ENCODE peak calls at places on chromosomes 12 and 14, in ten cellular contexts. B is heart right ventricle; H is left lung; I is type B pancreatic cell; T is GM20000; M is fibroblast of mammary gland; P is colonic mucosa; F is left ventricle myocardium inferior; J is CD4-positive, alpha-beta T cell; V is HFF-Myc. X is an unnamed sample.

GRCh38 chr14:59360923-59361794 is 104.0 kb downstream of the GPR135 start:
- DNase-seq in B (peak; percentile 81), T (no peak), P (peak; percentile 78), I (no peak), V (no peak), F (peak; percentile 80), J (no peak), H (peak; percentile 79), M (peak; percentile 92), X (no peak)

GRCh38 chr12:58176296-58176869 is 235.0 kb downstream of the ATP23 start:
- DNase-seq in I (no peak), J (no peak), P (peak; percentile 45), F (no peak), T (no peak), V (peak; percentile 14), M (peak; percentile 40), H (no peak), B (no peak), X (no peak)

GRCh38 chr14:94771191-94771905 is 1.4 kb upstream of the GSC start:
- DNase-seq in T (no peak), M (no peak), B (no peak), F (no peak), I (no peak), H (no peak), V (no peak), J (no peak), P (no peak), X (no peak)

GRCh38 chr14:45253754-45254300 is 825 bp upstream of the MIS18BP1 start:
- DNase-seq in J (no peak), M (peak; percentile 48), I (no peak), V (no peak), T (peak; percentile 12), H (no peak), F (peak; percentile 32), B (peak; percentile 17), P (peak; percentile 25), X (no peak)

GRCh38 chr12:132653567-132654290 is 33.4 kb downstream of the POLE start:
- DNase-seq in P (no peak), J (no peak), T (no peak), I (no peak), M (peak; percentile 5), B (no peak), H (no peak), V (no peak), F (no peak), X (no peak)

GRCh38 chr12:68305278-68305677 is 26.9 kb downstream of the MDM1 start:
- DNase-seq in I (no peak), M (no peak), T (no peak), B (no peak), F (no peak), H (no peak), P (no peak), J (no peak), V (no peak), X (no peak)

GRCh38 chr12:132222096-132222807 is 78.0 kb downstream of the NOC4L start:
- DNase-seq in I (no peak), J (peak; percentile 42), T (no peak), P (no peak), F (no peak), V (no peak), M (no peak), B (no peak), H (peak; percentile 57), X (no peak)

GRCh38 chr14:22819191-22819988 is 4.2 kb upstream of the SLC7A7 start:
- DNase-seq in H (no peak), M (peak; percentile 63), V (no peak), P (peak; percentile 49), I (no peak), F (peak; percentile 55), T (peak; percentile 34), J (no peak), B (peak; percentile 42), X (peak; percentile 41)

GRCh38 chr12:28306535-28306934 is 116.3 kb downstream of the CCDC91 start:
- DNase-seq in I (no peak), H (no peak), B (no peak), M (no peak), J (no peak), T (no peak), F (no peak), V (no peak), P (no peak), X (no peak)

GRCh38 chr14:25113394-25113793 is 63.4 kb upstream of the STXBP6 start:
- DNase-seq in F (no peak), V (no peak), B (no peak), H (no peak), P (no peak), J (no peak), T (no peak), I (no peak), M (no peak), X (no peak)

GRCh38 chr12:17278946-17279345 is 673.0 kb upstream of the LMO3 start:
- DNase-seq in T (no peak), V (no peak), J (no peak), F (no peak), P (no peak), H (no peak), M (no peak), B (no peak), I (no peak), X (no peak)
- TF ChIP-seq CTCF in T (no peak), V (no peak), J (no peak), F (peak; percentile 12), P (no peak), H (peak; percentile 20), M (no peak), B (no peak), I (peak; percentile 73), X (no peak)

GRCh38 chr14:106094654-106095189 is 568.3 kb downstream of the TMEM121 start:
- DNase-seq in J (no peak), M (no peak), P (no peak), F (no peak), H (no peak), B (no peak), T (peak; percentile 8), I (no peak), V (no peak), X (peak; percentile 6)
- TF ChIP-seq CTCF in J (peak; percentile 35), M (no peak), P (peak; percentile 18), F (no peak), H (no peak), B (no peak), T (peak; percentile 71), I (peak; percentile 21), V (peak; percentile 46), X (peak; percentile 81)

GRCh38 chr12:3304436-3305135 is 186.4 kb upstream of the PRMT8 start:
- DNase-seq in I (no peak), B (no peak), H (no peak), P (no peak), V (peak; percentile 59), T (no peak), M (peak; percentile 89), F (no peak), J (no peak), X (no peak)

GRCh38 chr12:3302406-3303041 is 188.5 kb upstream of the PRMT8 start:
- DNase-seq in I (no peak), T (no peak), F (no peak), J (no peak), H (no peak), B (no peak), V (no peak), M (no peak), P (no peak), X (no peak)

GRCh38 chr12:3305904-3306619 is 184.9 kb upstream of the PRMT8 start:
- DNase-seq in H (no peak), B (no peak), F (no peak), M (no peak), J (no peak), T (no peak), I (no peak), V (no peak), P (no peak), X (no peak)

GRCh38 chr12:3305464-3305863 is 185.5 kb upstream of the PRMT8 start:
- DNase-seq in J (no peak), M (no peak), I (no peak), T (no peak), V (no peak), P (no peak), B (no peak), H (no peak), F (no peak), X (no peak)

GRCh38 chr12:3303410-3304136 is 187.4 kb upstream of the PRMT8 start:
- DNase-seq in F (no peak), T (no peak), M (no peak), J (no peak), H (no peak), V (no peak), B (no peak), I (no peak), P (no peak), X (no peak)
- TF ChIP-seq CTCF in F (no peak), T (no peak), M (no peak), J (no peak), H (no peak), V (peak; percentile 24), B (no peak), I (peak; percentile 52), P (no peak), X (no peak)

GRCh38 chr14:35403397-35404245 is 928 bp downstream of the NFKBIA start:
- DNase-seq in I (peak; percentile 88), M (peak; percentile 91), J (peak; percentile 95), H (peak; percentile 99), T (peak; percentile 95), B (peak; percentile 99), F (peak; percentile 99), V (no peak), P (peak; percentile 97), X (peak; percentile 95)

GRCh38 chr14:35404246-35404495 is 378 bp downstream of the NFKBIA start:
- DNase-seq in F (no peak), V (no peak), H (no peak), P (no peak), M (no peak), I (no peak), J (no peak), B (no peak), T (no peak), X (no peak)

GRCh38 chr14:35406090-35406489 is 1.5 kb upstream of the NFKBIA start:
- DNase-seq in B (no peak), H (no peak), V (no peak), I (no peak), F (no peak), P (no peak), T (no peak), M (no peak), J (no peak), X (no peak)

GRCh38 chr14:35405304-35405996 is 901 bp upstream of the NFKBIA start:
- DNase-seq in F (peak; percentile 42), J (no peak), H (no peak), I (no peak), T (no peak), M (no peak), V (no peak), P (peak; percentile 56), B (no peak), X (no peak)

DNA sequence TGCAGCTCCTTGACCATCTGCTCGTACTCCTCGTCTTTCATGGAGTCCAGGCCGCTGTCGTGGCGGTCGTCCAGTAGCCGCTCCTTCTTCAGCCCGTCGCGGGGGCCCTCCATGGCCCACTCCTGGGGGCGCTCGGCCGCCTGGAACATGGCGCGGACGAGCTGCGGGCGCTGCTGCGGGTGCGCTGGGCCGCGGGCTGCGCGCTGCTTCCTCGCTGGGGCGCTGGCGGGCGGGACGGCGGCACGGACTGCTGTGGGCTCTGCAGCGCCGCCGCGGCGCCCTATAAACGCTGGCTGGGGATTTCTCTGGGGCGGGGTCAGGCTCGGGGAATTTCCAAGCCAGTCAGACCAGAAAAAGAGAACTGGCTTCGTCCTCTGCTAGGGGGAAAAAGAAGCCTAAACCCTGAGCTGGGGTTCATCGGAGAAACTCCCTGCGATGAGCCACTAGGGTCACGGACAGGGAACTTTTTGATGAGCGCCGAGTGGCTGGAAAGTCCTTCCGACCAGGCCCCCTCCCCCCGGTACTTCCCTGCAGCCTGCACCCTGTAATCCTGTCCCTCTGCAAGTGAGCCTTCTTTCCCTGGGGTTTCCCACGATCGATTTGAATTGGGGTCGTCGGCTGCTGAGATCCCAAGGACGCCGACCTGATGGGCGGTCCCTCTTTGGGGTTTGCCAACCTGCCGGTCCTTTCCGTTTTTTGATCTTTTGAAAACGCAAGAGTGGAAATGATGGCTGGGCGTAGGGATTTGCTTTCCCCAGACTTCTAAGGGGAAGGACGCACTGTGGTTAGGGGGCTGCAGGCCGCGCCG is at the start of gene NFKBIA:
- DNase-seq in F (peak; percentile 94), J (peak; percentile 87), I (peak; percentile 90), P (peak; percentile 93), B (peak; percentile 94), M (peak; percentile 82), H (peak; percentile 98), V (no peak), T (peak; percentile 89), X (peak; percentile 88)
- TF ChIP-seq CTCF in F (peak; percentile 34), J (peak; percentile 34), I (peak; percentile 44), P (no peak), B (peak; percentile 15), M (no peak), H (no peak), V (peak; percentile 17), T (no peak), X (peak; percentile 59)

X was measured in GM13977.